ENCODE peak calls at places on chromosomes 4 and X, in five cellular contexts. P is hepatic stellate cell, Z is NCI-H345, T is GDM1, M is NCI-H1092 treated with DMSO at 0.1 percent for 48 hours. O is an unnamed sample.

GRCh38 chr4:5756271-5756670 is 45.3 kb downstream of the EVC start:
- DNase-seq in P (no peak), Z (no peak), T (no peak), M (no peak), O (no peak)

GRCh38 chr4:145417348-145418130 is 64.1 kb upstream of the SMAD1 start:
- DNase-seq in P (no peak), Z (no peak), T (no peak), M (no peak), O (no peak)

GRCh38 chr4:173418636-173419035 is 19.7 kb upstream of the SCRG1 start:
- DNase-seq in P (no peak), Z (no peak), T (peak; percentile 49), M (no peak), O (peak; percentile 52)

GRCh38 chrX:68830486-68831404 is 1.9 kb downstream of the EFNB1 start:
- DNase-seq in P (no peak), Z (no peak), T (no peak), M (peak; percentile 14), O (no peak)

GRCh38 chr4:96713271-96713670 is 873.4 kb downstream of the PDHA2 start:
- DNase-seq in P (no peak), Z (no peak), T (no peak), M (no peak), O (no peak)

GRCh38 chr4:94516067-94516466 is 64.3 kb downstream of the PDLIM5 start:
- DNase-seq in P (peak; percentile 26), Z (no peak), T (no peak), M (no peak), O (no peak)

GRCh38 chr4:4864443-4864939 is 5.0 kb downstream of the MSX1 start:
- DNase-seq in P (no peak), Z (no peak), T (no peak), M (no peak), O (no peak)

GRCh38 chr4:99859618-99860017 is 34.6 kb downstream of the LAMTOR3 start:
- DNase-seq in P (no peak), Z (peak; percentile 26), T (no peak), M (no peak), O (no peak)

GRCh38 chr4:2930821-2931764 is 32.1 kb downstream of the NOP14 start:
- DNase-seq in P (no peak), Z (no peak), T (no peak), M (peak; percentile 16), O (no peak)

GRCh38 chr4:10047967-10048366 is 26.7 kb upstream of the SLC2A9 start:
- DNase-seq in P (no peak), Z (no peak), T (no peak), M (no peak), O (no peak)

GRCh38 chr4:186244835-186245234 is 17.5 kb downstream of the KLKB1 start:
- DNase-seq in P (no peak), Z (no peak), T (no peak), M (no peak), O (no peak)

GRCh38 chr4:123750044-123750443 is 353.4 kb downstream of the SPRY1 start:
- DNase-seq in P (no peak), Z (no peak), T (no peak), M (no peak), O (no peak)

GRCh38 chr4:113837397-113837796 is 75.9 kb upstream of the CAMK2D start:
- DNase-seq in P (peak; percentile 4), Z (no peak), T (peak; percentile 64), M (no peak), O (peak; percentile 89)

GRCh38 chrX:130285710-130286109 is 17.0 kb upstream of the ZNF280C start:
- DNase-seq in P (no peak), Z (no peak), T (no peak), M (no peak), O (no peak)

GRCh38 chrX:39574178-39574577 is 523.6 kb downstream of the BCOR start:
- DNase-seq in P (no peak), Z (peak; percentile 49), T (no peak), M (no peak), O (no peak)

GRCh38 chr4:7805533-7806079 is 134.1 kb downstream of the AFAP1 start:
- DNase-seq in P (peak; percentile 62), Z (peak; percentile 7), T (no peak), M (peak; percentile 47), O (no peak)

GRCh38 chr4:184949020-184949419 is 69.3 kb upstream of the HELT start:
- DNase-seq in P (no peak), Z (no peak), T (no peak), M (no peak), O (no peak)

GRCh38 chr4:81807927-81808672 is 336.4 kb upstream of the RASGEF1B start:
- DNase-seq in P (no peak), Z (peak; percentile 95), T (peak; percentile 36), M (peak; percentile 98), O (no peak)

GRCh38 chrX:83829874-83830273 is 31.1 kb upstream of the CYLC1 start:
- DNase-seq in P (no peak), Z (no peak), T (peak; percentile 15), M (no peak), O (peak; percentile 41)

GRCh38 chrX:10526442-10526841 is 93.9 kb downstream of the MID1 start:
- DNase-seq in P (no peak), Z (no peak), T (no peak), M (no peak), O (no peak)

GRCh38 chrX:153593811-153594500 is 5.0 kb downstream of the CCNQ start:
- DNase-seq in P (no peak), Z (no peak), T (no peak), M (no peak), O (no peak)

GRCh38 chr4:150217192-150217591 is 138.9 kb downstream of the DCLK2 start:
- DNase-seq in P (no peak), Z (peak; percentile 38), T (no peak), M (peak; percentile 46), O (no peak)

GRCh38 chr4:73418677-73419076 is 14.6 kb downstream of the ALB start:
- DNase-seq in P (no peak), Z (no peak), T (no peak), M (no peak), O (no peak)

GRCh38 chrX:69238960-69239231 is 73.6 kb upstream of the PJA1 start:
- DNase-seq in P (no peak), Z (no peak), T (no peak), M (no peak), O (no peak)

GRCh38 chr4:48906283-48907173 is at the start of gene OCIAD2:
- DNase-seq in P (peak; percentile 30), Z (peak; percentile 88), T (no peak), M (peak; percentile 85), O (peak; percentile 58)

GRCh38 chrX:133838761-133839676 is 146.4 kb downstream of the GPC3 start:
- DNase-seq in P (peak; percentile 31), Z (peak; percentile 47), T (no peak), M (no peak), O (peak; percentile 0)

GRCh38 chr4:175954685-175955084 is 111.0 kb upstream of the WDR17 start:
- DNase-seq in P (no peak), Z (no peak), T (no peak), M (no peak), O (no peak)

GRCh38 chr4:99126376-99126775 is 17.7 kb downstream of the ADH4 start:
- DNase-seq in P (no peak), Z (no peak), T (no peak), M (no peak), O (no peak)

GRCh38 chr4:173128199-173128890 is 40.3 kb upstream of the GALNT7 start:
- DNase-seq in P (no peak), Z (no peak), T (no peak), M (no peak), O (peak; percentile 55)

O was measured in AML-193.